ENCODE peak calls at places on chromosomes 7 and 10, in five cellular contexts. Q, F, C, S and R are unnamed samples.

GRCh38 chr10:101986277-101986971 is 69.5 kb downstream of the ARMH3 start:
- DNase-seq in F (no peak), C (no peak), Q (no peak), S (no peak), R (no peak)

GRCh38 chr10:120121768-120122167 is 229.2 kb downstream of the SEC23IP start:
- DNase-seq in S (no peak), C (no peak), Q (no peak), F (no peak), R (no peak)

GRCh38 chr7:9890092-9890491 is 1083.6 kb upstream of the PHF14 start:
- DNase-seq in S (no peak), F (no peak), Q (no peak), C (no peak), R (no peak)

GRCh38 chr10:71748671-71749191 is 24.6 kb downstream of the VSIR start:
- DNase-seq in F (peak; percentile 65), C (no peak), S (peak; percentile 89), Q (no peak), R (peak; percentile 65)

GRCh38 chr7:1720325-1720724 is 50.2 kb downstream of the ELFN1 start:
- DNase-seq in S (peak; percentile 15), Q (peak; percentile 92), C (no peak), F (no peak), R (no peak)

GRCh38 chr7:31027161-31027965 is 24.7 kb upstream of the ADCYAP1R1 start:
- DNase-seq in S (no peak), F (no peak), Q (peak; percentile 56), C (no peak), R (peak; percentile 16)

GRCh38 chr10:115866174-115866573 is 406.8 kb downstream of the GFRA1 start:
- DNase-seq in F (no peak), S (no peak), Q (no peak), C (no peak), R (no peak)

GRCh38 chr10:102230861-102231356 is 4.8 kb downstream of the ELOVL3 start:
- DNase-seq in F (peak; percentile 15), C (peak; percentile 34), Q (no peak), S (peak; percentile 82), R (peak; percentile 54)

GRCh38 chr10:115056186-115056585 is 37.0 kb upstream of the ATRNL1 start:
- DNase-seq in Q (no peak), S (no peak), C (no peak), F (no peak), R (no peak)

GRCh38 chr7:86964973-86965726 is 94.3 kb downstream of the ELAPOR2 start:
- DNase-seq in C (no peak), Q (no peak), S (no peak), F (no peak), R (no peak)

GRCh38 chr10:100370976-100371706 is 24.1 kb downstream of the SCD start:
- DNase-seq in F (peak; percentile 28), Q (peak; percentile 36), C (peak; percentile 91), S (peak; percentile 93), R (peak; percentile 43)

GRCh38 chr10:130491698-130492050 is 355.5 kb downstream of the GLRX3 start:
- DNase-seq in F (no peak), C (no peak), S (no peak), Q (no peak), R (no peak)

GRCh38 chr10:119341236-119342016 is 134.1 kb downstream of the GRK5 start:
- DNase-seq in Q (no peak), C (peak; percentile 86), F (peak; percentile 15), S (no peak), R (no peak)

GRCh38 chr7:18421297-18422004 is 74.1 kb upstream of the HDAC9 start:
- DNase-seq in S (no peak), F (no peak), C (no peak), Q (no peak), R (peak; percentile 22)

GRCh38 chr7:2541291-2542010 is 13.9 kb downstream of the BRAT1 start:
- DNase-seq in Q (no peak), F (no peak), S (peak; percentile 66), C (no peak), R (no peak)